ENCODE peak calls at places on chromosomes 7 and 10, in five cellular contexts. Q, M, E, D and Z are unnamed samples.

GRCh38 chr10:48608279-48608681 is 3.4 kb upstream of the ARHGAP22 start:
- ATAC-seq in Q (peak; percentile 79), D (peak; percentile 34), E (peak; percentile 82), M (no peak), Z (no peak)

GRCh38 chr10:28171468-28172235 is 131.2 kb downstream of the MPP7 start:
- ATAC-seq in Q (no peak), D (peak; percentile 65), M (no peak), E (peak; percentile 91), Z (peak; percentile 87)

GRCh38 chr7:155090647-155091046 is 20.5 kb downstream of the HTR5A start:
- ATAC-seq in Q (no peak), D (no peak), M (no peak), E (no peak), Z (no peak)

GRCh38 chr10:44805461-44806210 is 105.5 kb upstream of the TMEM72 start:
- ATAC-seq in D (peak; percentile 66), Q (no peak), M (no peak), E (peak; percentile 9), Z (no peak)

GRCh38 chr10:74365109-74365508 is 214.1 kb downstream of the ADK start:
- ATAC-seq in D (no peak), E (no peak), Q (no peak), M (no peak), Z (no peak)

GRCh38 chr7:104841798-104842197 is 172.2 kb upstream of the KMT2E start:
- ATAC-seq in Q (no peak), M (no peak), D (no peak), E (no peak), Z (no peak)

GRCh38 chr10:11869743-11870460 is 46.7 kb downstream of the PROSER2 start:
- ATAC-seq in E (no peak), Q (no peak), M (peak; percentile 56), D (peak; percentile 22), Z (peak; percentile 37)

GRCh38 chr7:2510909-2511768 is 8.4 kb upstream of the LFNG start:
- ATAC-seq in E (peak; percentile 51), Q (no peak), D (peak; percentile 33), M (no peak), Z (peak; percentile 37)

GRCh38 chr7:139687980-139688632 is 89.7 kb downstream of the HIPK2 start:
- ATAC-seq in Q (peak; percentile 96), D (peak; percentile 34), E (no peak), M (peak; percentile 20), Z (no peak)

GRCh38 chr7:148262721-148263229 is 327.8 kb upstream of the C7orf33 start:
- ATAC-seq in E (peak; percentile 93), Q (peak; percentile 90), M (peak; percentile 78), D (peak; percentile 76), Z (peak; percentile 75)

GRCh38 chr7:10128748-10129147 is 844.9 kb upstream of the PHF14 start:
- ATAC-seq in Q (no peak), M (no peak), D (no peak), E (peak; percentile 58), Z (no peak)

GRCh38 chr10:130137077-130137448 is 872 bp downstream of the GLRX3 start:
- ATAC-seq in Q (no peak), E (peak; percentile 2), D (no peak), M (peak; percentile 1), Z (no peak)

GRCh38 chr7:4479367-4480039 is 202.6 kb upstream of the FOXK1 start:
- ATAC-seq in D (no peak), M (peak; percentile 77), E (peak; percentile 71), Q (peak; percentile 97), Z (no peak)

GRCh38 chr10:123148414-123149161 is 652 bp downstream of the HMX2 start:
- ATAC-seq in D (no peak), E (peak; percentile 15), Q (no peak), M (no peak), Z (no peak)

GRCh38 chr10:109895095-109895818 is 28.1 kb downstream of the XPNPEP1 start:
- ATAC-seq in E (peak; percentile 11), Q (no peak), D (peak; percentile 79), M (peak; percentile 82), Z (peak; percentile 54)

GRCh38 chr7:70072220-70072619 is 473.9 kb downstream of the AUTS2 start:
- ATAC-seq in E (peak; percentile 84), Q (no peak), D (peak; percentile 88), M (peak; percentile 63), Z (peak; percentile 89)

GRCh38 chr7:26348987-26349809 is 57.5 kb downstream of the SNX10 start:
- ATAC-seq in M (no peak), E (no peak), Q (no peak), D (no peak), Z (no peak)

GRCh38 chr7:99499356-99499712 is 747 bp downstream of the ZNF394 start:
- ATAC-seq in E (peak; percentile 7), M (no peak), Q (peak; percentile 1), D (peak; percentile 43), Z (no peak)

GRCh38 chr7:5693529-5693928 is 87.9 kb downstream of the RNF216 start:
- ATAC-seq in M (peak; percentile 4), Q (no peak), D (peak; percentile 75), E (peak; percentile 56), Z (peak; percentile 17)

GRCh38 chr10:36446873-36447272 is 678.5 kb upstream of the ANKRD30A start:
- ATAC-seq in M (no peak), D (peak; percentile 86), Q (no peak), E (no peak), Z (no peak)

GRCh38 chr7:158517072-158517471 is 70.6 kb downstream of the PTPRN2 start:
- ATAC-seq in M (no peak), D (no peak), E (peak; percentile 16), Q (no peak), Z (no peak)

GRCh38 chr7:155998328-155998691 is 186.0 kb upstream of the SHH start:
- ATAC-seq in M (no peak), E (no peak), D (no peak), Q (no peak), Z (no peak)

GRCh38 chr10:86899670-86900276 is 57.6 kb downstream of the MMRN2 start:
- ATAC-seq in Q (peak; percentile 81), E (peak; percentile 91), M (peak; percentile 81), D (peak; percentile 58), Z (no peak)

GRCh38 chr7:135213831-135214230 is 2.5 kb upstream of the WDR91 start:
- ATAC-seq in M (no peak), D (no peak), Q (no peak), E (no peak), Z (no peak)

GRCh38 chr7:28088032-28088431 is 92.6 kb downstream of the JAZF1 start:
- ATAC-seq in M (peak; percentile 35), D (no peak), E (peak; percentile 33), Q (no peak), Z (peak; percentile 37)

GRCh38 chr7:98133181-98133580 is 26.5 kb downstream of the LMTK2 start:
- ATAC-seq in Q (peak; percentile 13), E (no peak), D (peak; percentile 14), M (no peak), Z (no peak)

GRCh38 chr7:100888988-100889760 is at the start of gene UFSP1:
- ATAC-seq in M (peak; percentile 50), E (peak; percentile 66), D (peak; percentile 46), Q (peak; percentile 59), Z (peak; percentile 62)

GRCh38 chr7:126052229-126052628 is 1122.6 kb upstream of the POT1 start:
- ATAC-seq in M (no peak), E (no peak), D (no peak), Q (no peak), Z (no peak)

GRCh38 chr10:9175200-9175599 is 1120.7 kb downstream of the GATA3 start:
- ATAC-seq in Q (no peak), D (no peak), E (no peak), M (no peak), Z (no peak)

GRCh38 chr10:77431209-77431611 is 206.4 kb downstream of the KCNMA1 start:
- ATAC-seq in Q (no peak), D (no peak), E (peak; percentile 50), M (peak; percentile 49), Z (no peak)

GRCh38 chr7:92670204-92670851 is 80.1 kb upstream of the FAM133B start:
- ATAC-seq in D (no peak), Q (no peak), E (peak; percentile 69), M (no peak), Z (no peak)

GRCh38 chr10:117131390-117132327 is 6.4 kb downstream of the VAX1 start:
- ATAC-seq in M (no peak), E (peak; percentile 34), Q (peak; percentile 27), D (no peak), Z (no peak)

GRCh38 chr7:16801111-16801542 is 3.7 kb downstream of the AGR2 start:
- ATAC-seq in Q (peak; percentile 85), E (peak; percentile 51), M (peak; percentile 93), D (no peak), Z (no peak)

GRCh38 chr7:16804674-16805439 is at the start of gene AGR2:
- ATAC-seq in Q (no peak), E (no peak), D (no peak), M (no peak), Z (no peak)

GRCh38 chr7:16801579-16801978 is 3.2 kb downstream of the AGR2 start:
- ATAC-seq in E (no peak), D (no peak), M (no peak), Q (no peak), Z (no peak)

DNA sequence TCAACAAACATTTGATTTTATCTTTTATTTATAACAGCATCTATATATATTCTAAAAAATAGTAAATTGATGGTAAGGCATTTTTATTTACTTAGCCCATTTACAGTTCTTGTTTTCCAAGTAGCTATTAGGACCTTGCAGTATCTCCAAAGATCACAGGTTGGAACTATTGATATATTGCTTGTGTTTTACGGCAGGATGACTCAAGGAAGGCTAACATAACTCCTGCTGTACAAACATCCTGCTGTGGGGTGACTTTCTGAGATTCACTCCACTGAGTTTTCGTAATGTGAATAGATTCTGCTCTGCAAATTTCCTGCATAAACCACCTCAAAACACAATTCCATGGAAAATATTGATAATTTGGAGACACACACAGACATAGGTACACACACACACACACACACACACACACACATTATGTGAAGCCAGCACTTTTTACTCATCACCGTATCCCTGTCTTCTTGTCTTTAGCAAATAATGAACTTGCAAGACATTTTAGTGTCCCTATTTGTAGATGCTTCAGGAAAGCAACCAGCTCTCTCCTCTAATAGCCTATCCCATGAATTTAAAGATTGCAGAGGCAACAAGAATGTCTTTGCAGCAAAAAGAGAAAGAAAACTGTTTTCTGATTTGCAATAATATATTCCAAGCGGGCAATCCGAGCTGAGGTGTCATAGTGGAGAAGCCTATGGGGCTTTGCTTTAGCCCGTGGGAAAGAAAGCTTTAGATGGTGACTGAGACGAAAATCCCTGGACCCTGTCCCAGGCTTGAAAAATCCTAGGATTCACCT is 722 bp downstream of the AGR2 start:
- ATAC-seq in E (no peak), M (no peak), D (no peak), Q (no peak), Z (no peak)
- H3K27ac ChIP-seq in E (no peak overlapping the region), M (no peak overlapping the region), D (no peak overlapping the region), Q (no peak overlapping the region), Z (no peak overlapping the region)

GRCh38 chr7:129896568-129897382 is 56.0 kb downstream of the UBE2H start:
- ATAC-seq in E (no peak), Q (peak; percentile 67), M (no peak), D (no peak), Z (no peak)
- TF ChIP-seq POLR2A in E (no peak), Q (no peak), M (no peak), D (no peak), Z (no peak)

GRCh38 chr10:107284187-107284586 is 119.7 kb upstream of the SORCS1 start:
- ATAC-seq in Q (no peak), D (no peak), E (no peak), M (no peak), Z (no peak)
- H3K27ac ChIP-seq in Q (no peak overlapping the region), D (no peak overlapping the region), E (no peak overlapping the region), M (no peak overlapping the region), Z (no peak overlapping the region)

DNA sequence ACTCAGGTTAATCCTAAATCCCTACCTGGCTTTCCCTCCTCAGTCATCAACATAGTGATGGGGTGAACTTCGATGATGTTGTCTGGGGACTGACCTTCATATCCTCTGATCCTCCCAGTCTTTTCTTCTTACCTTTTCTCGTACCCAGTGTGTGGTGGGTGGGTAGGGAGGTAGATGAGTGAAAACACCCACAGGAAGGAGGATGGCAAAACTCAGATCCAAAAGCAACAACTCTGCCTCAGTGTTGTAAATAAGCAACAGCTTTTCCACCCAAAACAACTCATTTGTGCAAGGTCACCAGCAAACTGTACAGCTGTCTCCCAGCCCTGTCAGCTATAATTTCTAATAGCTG is 38.6 kb downstream of the VOPP1 start:
- ATAC-seq in D (no peak), M (no peak), E (no peak), Q (no peak), Z (no peak)
- TF ChIP-seq POLR2A in D (no peak), M (no peak), E (no peak), Q (no peak), Z (no peak)